ENCODE peak calls at places on chromosomes 5 and 9, in five cellular contexts. One of them, this sample, is unnamed.
A peak's percentile ranks its signal among the peaks of the same experiment; 100 is the strongest.

GRCh38 chr9:71783120-71783523 is 14.8 kb upstream of the CEMIP2 start:
- DNase-seq in amniotic epithelial cell: no peak
- DNase-seq in progenitor cell of endocrine pancreas: no peak
- DNase-seq in A549: peak; percentile 49
- DNase-seq in CD8-positive, alpha-beta T cell: peak; percentile 89
- DNase-seq in this sample: no peak

GRCh38 chr5:68682400-68683152 is 411.2 kb upstream of the SLC30A5 start:
- DNase-seq in progenitor cell of endocrine pancreas: no peak
- DNase-seq in CD8-positive, alpha-beta T cell: no peak
- DNase-seq in A549: peak; percentile 67
- DNase-seq in amniotic epithelial cell: no peak
- DNase-seq in this sample: no peak

GRCh38 chr9:33765411-33765810 is 29.9 kb upstream of the PRSS3 start:
- DNase-seq in A549: peak; percentile 75
- DNase-seq in CD8-positive, alpha-beta T cell: no peak
- DNase-seq in amniotic epithelial cell: peak; percentile 31
- DNase-seq in progenitor cell of endocrine pancreas: no peak
- DNase-seq in this sample: peak; percentile 49

GRCh38 chr9:20220286-20220685 is 402.0 kb downstream of the MLLT3 start:
- DNase-seq in CD8-positive, alpha-beta T cell: no peak
- DNase-seq in amniotic epithelial cell: peak; percentile 8
- DNase-seq in A549: no peak
- DNase-seq in progenitor cell of endocrine pancreas: no peak
- DNase-seq in this sample: peak; percentile 19

GRCh38 chr9:111691686-111692329 is 30.4 kb downstream of the GNG10 start:
- DNase-seq in amniotic epithelial cell: peak; percentile 40
- DNase-seq in A549: peak; percentile 66
- DNase-seq in progenitor cell of endocrine pancreas: no peak
- DNase-seq in CD8-positive, alpha-beta T cell: no peak
- DNase-seq in this sample: peak; percentile 50

GRCh38 chr5:39604491-39604890 is 179.7 kb upstream of the DAB2 start:
- DNase-seq in A549: no peak
- DNase-seq in CD8-positive, alpha-beta T cell: no peak
- DNase-seq in progenitor cell of endocrine pancreas: no peak
- DNase-seq in amniotic epithelial cell: no peak
- DNase-seq in this sample: peak; percentile 19

GRCh38 chr5:36777105-36777757 is 99.3 kb upstream of the NIPBL start:
- DNase-seq in amniotic epithelial cell: peak; percentile 45
- DNase-seq in A549: peak; percentile 37
- DNase-seq in progenitor cell of endocrine pancreas: no peak
- DNase-seq in CD8-positive, alpha-beta T cell: no peak
- DNase-seq in this sample: peak; percentile 41

GRCh38 chr5:138975098-138975847 is 100.1 kb upstream of the LRRTM2 start:
- DNase-seq in progenitor cell of endocrine pancreas: no peak
- DNase-seq in amniotic epithelial cell: peak; percentile 94
- DNase-seq in CD8-positive, alpha-beta T cell: no peak
- DNase-seq in A549: no peak
- DNase-seq in this sample: peak; percentile 95

GRCh38 chr5:78300464-78301045 is 6.1 kb upstream of the AP3B1 start:
- DNase-seq in amniotic epithelial cell: no peak
- DNase-seq in A549: peak; percentile 17
- DNase-seq in CD8-positive, alpha-beta T cell: no peak
- DNase-seq in progenitor cell of endocrine pancreas: no peak
- DNase-seq in this sample: peak; percentile 34

GRCh38 chr9:108053555-108054061 is 564.0 kb upstream of the KLF4 start:
- DNase-seq in CD8-positive, alpha-beta T cell: no peak
- DNase-seq in progenitor cell of endocrine pancreas: no peak
- DNase-seq in A549: no peak
- DNase-seq in amniotic epithelial cell: peak; percentile 88
- DNase-seq in this sample: peak; percentile 43

GRCh38 chr5:55758231-55758630 is 20.4 kb downstream of the DDX4 start:
- DNase-seq in A549: peak; percentile 13
- DNase-seq in CD8-positive, alpha-beta T cell: no peak
- DNase-seq in progenitor cell of endocrine pancreas: no peak
- DNase-seq in amniotic epithelial cell: no peak
- DNase-seq in this sample: no peak